ENCODE peak calls at places on chromosome 3, in four cellular contexts. H is psoas muscle, K is cardiac muscle cell, A is AG04450. B is an unnamed sample.

GRCh38 chr3:144499346-144499745 is 527.7 kb downstream of the DIPK2A start:
- DNase-seq in H (no peak), K (no peak), A (no peak), B (no peak)

GRCh38 chr3:108959017-108959416 is 5.3 kb upstream of the GUCA1C start:
- DNase-seq in H (no peak), K (no peak), A (no peak), B (peak)

GRCh38 chr3:131007782-131008181 is 18.8 kb downstream of the ASTE1 start:
- DNase-seq in H (no peak), K (no peak), A (no peak), B (no peak)

GRCh38 chr3:111737712-111738097 is 121.4 kb upstream of the PHLDB2 start:
- DNase-seq in H (no peak), K (no peak), A (peak), B (peak)

GRCh38 chr3:172181936-172182708 is 142.7 kb downstream of the FNDC3B start:
- DNase-seq in H (peak), K (peak), A (no peak), B (no peak)

GRCh38 chr3:147409143-147410121 is at the start of gene ZIC1:
- DNase-seq in H (no peak), K (no peak), A (no peak), B (peak)

GRCh38 chr3:183563686-183563941 is 8.1 kb upstream of the KLHL6 start:
- DNase-seq in H (no peak), K (no peak), A (no peak), B (no peak)

GRCh38 chr3:57958642-57959406 is 49.4 kb upstream of the FLNB start:
- DNase-seq in H (no peak), K (no peak), A (no peak), B (no peak)

GRCh38 chr3:52838561-52839267 is 3.9 kb upstream of the MUSTN1 start:
- DNase-seq in H (no peak), K (no peak), A (no peak), B (no peak)

GRCh38 chr3:131174752-131175151 is 148.1 kb downstream of the NEK11 start:
- DNase-seq in H (no peak), K (no peak), A (no peak), B (no peak)

GRCh38 chr3:15460891-15461524 is 33.6 kb downstream of the EAF1 start:
- DNase-seq in H (no peak), K (no peak), A (no peak), B (no peak)

GRCh38 chr3:167821248-167821805 is 85.8 kb downstream of the SERPINI1 start:
- DNase-seq in H (no peak), K (no peak), A (no peak), B (no peak)

GRCh38 chr3:192883512-192883911 is 34.1 kb downstream of the MB21D2 start:
- DNase-seq in H (no peak), K (no peak), A (no peak), B (no peak)

GRCh38 chr3:194870394-194871110 is 184.9 kb downstream of the FAM43A start:
- DNase-seq in H (no peak), K (peak), A (no peak), B (no peak)

GRCh38 chr3:161560006-161560637 is 63.5 kb downstream of the OTOL1 start:
- DNase-seq in H (no peak), K (peak), A (no peak), B (peak)

GRCh38 chr3:5115506-5116162 is 6.5 kb upstream of the ARL8B start:
- DNase-seq in H (no peak), K (no peak), A (no peak), B (no peak)

GRCh38 chr3:16350041-16350952 is 85.3 kb downstream of the OXNAD1 start:
- DNase-seq in H (no peak), K (no peak), A (peak), B (peak)

GRCh38 chr3:197019021-197019420 is 10.6 kb downstream of the MELTF start:
- DNase-seq in H (no peak), K (no peak), A (no peak), B (no peak)

GRCh38 chr3:188362405-188362831 is 208.5 kb downstream of the LPP start:
- DNase-seq in H (no peak), K (no peak), A (no peak), B (peak)

GRCh38 chr3:73365756-73366397 is 258.9 kb downstream of the PDZRN3 start:
- DNase-seq in H (peak), K (no peak), A (peak), B (peak)

GRCh38 chr3:109178701-109179100 is 42.2 kb downstream of the C3orf85 start:
- DNase-seq in H (no peak), K (no peak), A (no peak), B (no peak)

GRCh38 chr3:192834428-192834827 is 83.2 kb downstream of the MB21D2 start:
- DNase-seq in H (no peak), K (no peak), A (no peak), B (no peak)

GRCh38 chr3:114081022-114081421 is 24.5 kb downstream of the QTRT2 start:
- DNase-seq in H (no peak), K (no peak), A (no peak), B (no peak)

GRCh38 chr3:57127849-57128566 is 37.1 kb downstream of the IL17RD start:
- DNase-seq in H (no peak), K (no peak), A (no peak), B (peak)

GRCh38 chr3:126816956-126817777 is 113.1 kb downstream of the CHCHD6 start:
- DNase-seq in H (no peak), K (peak), A (no peak), B (no peak)

GRCh38 chr3:70546679-70547078 is 234.2 kb upstream of the MDFIC2 start:
- DNase-seq in H (no peak), K (no peak), A (no peak), B (no peak)

GRCh38 chr3:160928183-160928718 is 172.2 kb downstream of the PPM1L start:
- DNase-seq in H (no peak), K (no peak), A (no peak), B (no peak)

GRCh38 chr3:61233828-61234227 is 17.4 kb downstream of the FHIT start:
- DNase-seq in H (no peak), K (no peak), A (no peak), B (no peak)

GRCh38 chr3:23712095-23712494 is 93.7 kb upstream of the UBE2E1 start:
- DNase-seq in H (no peak), K (no peak), A (no peak), B (no peak)

GRCh38 chr3:155494332-155494731 is 200.8 kb upstream of the STRIT1 start:
- DNase-seq in H (no peak), K (no peak), A (no peak), B (no peak)